ENCODE peak calls at places on chromosome 9, in four cellular contexts. R is ovary, K is GM10248, I is right atrium auricular region. N is an unnamed sample.

GRCh38 chr9:70013598-70014196 is 30.0 kb upstream of the MAMDC2 start:
- DNase-seq in R (no peak), K (no peak), I (no peak), N (peak)

GRCh38 chr9:133423216-133423615 is 1.0 kb downstream of the ADAMTS13 start:
- DNase-seq in R (no peak), K (no peak), I (no peak), N (peak)

GRCh38 chr9:109179801-109180523 is 12.9 kb upstream of the FRRS1L start:
- DNase-seq in R (no peak), K (no peak), I (no peak), N (no peak)

GRCh38 chr9:109014267-109015025 is 1.1 kb upstream of the CTNNAL1 start:
- DNase-seq in R (peak), K (no peak), I (no peak), N (no peak)

GRCh38 chr9:100448266-100448665 is 21.3 kb downstream of the MSANTD3 start:
- DNase-seq in R (no peak), K (no peak), I (no peak), N (no peak)

GRCh38 chr9:99003308-99003707 is 59.6 kb downstream of the COL15A1 start:
- DNase-seq in R (no peak), K (no peak), I (peak), N (no peak)

GRCh38 chr9:85914108-85914507 is 26.8 kb upstream of the NAA35 start:
- DNase-seq in R (no peak), K (no peak), I (no peak), N (no peak)

GRCh38 chr9:97293827-97294226 is 13.6 kb upstream of the CCDC180 start:
- DNase-seq in R (no peak), K (no peak), I (no peak), N (no peak)

GRCh38 chr9:93288891-93289883 is 105.2 kb downstream of the WNK2 start:
- DNase-seq in R (no peak), K (peak), I (no peak), N (no peak)

GRCh38 chr9:113427629-113428028 is 17.1 kb downstream of the C9orf43 start:
- DNase-seq in R (no peak), K (no peak), I (no peak), N (no peak)

GRCh38 chr9:80995759-80996158 is 693.6 kb downstream of the TLE1 start:
- DNase-seq in R (no peak), K (no peak), I (no peak), N (no peak)

GRCh38 chr9:34559616-34560546 is 29.6 kb downstream of the CNTFR start:
- DNase-seq in R (peak), K (no peak), I (peak), N (no peak)

GRCh38 chr9:110099236-110099741 is 108.7 kb downstream of the C9orf152 start:
- DNase-seq in R (no peak), K (no peak), I (peak), N (no peak)

GRCh38 chr9:73871636-73872035 is 625.5 kb upstream of the RORB start:
- DNase-seq in R (no peak), K (no peak), I (no peak), N (no peak)

GRCh38 chr9:128689820-128690683 is 1.0 kb downstream of the SET start:
- DNase-seq in R (peak), K (peak), I (no peak), N (no peak)

GRCh38 chr9:113985968-113986585 is 92.0 kb downstream of the AMBP start:
- DNase-seq in R (no peak), K (no peak), I (no peak), N (no peak)

GRCh38 chr9:134420974-134421432 is 94.7 kb downstream of the RXRA start:
- DNase-seq in R (no peak), K (no peak), I (no peak), N (no peak)

GRCh38 chr9:89659473-89660256 is 54.9 kb downstream of the GADD45G start:
- DNase-seq in R (no peak), K (no peak), I (no peak), N (no peak)

GRCh38 chr9:136279471-136279870 is 24.4 kb downstream of the CCDC187 start:
- DNase-seq in R (no peak), K (no peak), I (no peak), N (no peak)

GRCh38 chr9:63816742-63817621 is 1468.0 kb downstream of the FOXD4L5 start:
- DNase-seq in R (peak), K (peak), I (peak), N (peak)

GRCh38 chr9:87683751-87684626 is 41.9 kb upstream of the CTSL start:
- DNase-seq in R (no peak), K (no peak), I (peak), N (no peak)
- TF ChIP-seq CTCF in R (no peak), K (no peak), I (no peak), N (no peak)

DNA sequence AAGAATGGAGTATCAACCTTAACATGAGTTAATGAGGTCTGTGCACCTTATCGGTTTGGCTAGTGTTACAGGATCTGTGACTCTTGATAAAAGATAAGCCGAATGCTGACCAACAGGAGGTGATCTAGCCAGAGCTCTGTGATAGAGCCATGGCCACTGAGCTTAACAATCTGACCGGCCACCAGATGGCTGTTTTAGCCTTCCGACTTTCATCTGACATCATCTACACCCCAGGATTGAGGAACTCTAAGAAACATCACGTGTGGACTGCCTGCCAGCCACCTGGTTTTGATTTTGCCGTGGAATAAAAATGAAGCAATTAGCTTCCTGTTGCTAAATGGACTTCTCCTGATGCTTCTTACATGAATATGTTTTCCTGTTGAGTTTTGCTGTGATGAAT is 281.3 kb downstream of the CEMIP2 start:
- DNase-seq in R (no peak), K (no peak), I (no peak), N (peak)
- TF ChIP-seq CTCF in R (no peak), K (no peak), I (no peak), N (peak)

GRCh38 chr9:121861501-121862180 is 210.2 kb downstream of the DAB2IP start:
- DNase-seq in R (no peak), K (peak), I (peak), N (no peak)
- TF ChIP-seq CTCF in R (peak), K (peak), I (peak), N (peak)

DNA sequence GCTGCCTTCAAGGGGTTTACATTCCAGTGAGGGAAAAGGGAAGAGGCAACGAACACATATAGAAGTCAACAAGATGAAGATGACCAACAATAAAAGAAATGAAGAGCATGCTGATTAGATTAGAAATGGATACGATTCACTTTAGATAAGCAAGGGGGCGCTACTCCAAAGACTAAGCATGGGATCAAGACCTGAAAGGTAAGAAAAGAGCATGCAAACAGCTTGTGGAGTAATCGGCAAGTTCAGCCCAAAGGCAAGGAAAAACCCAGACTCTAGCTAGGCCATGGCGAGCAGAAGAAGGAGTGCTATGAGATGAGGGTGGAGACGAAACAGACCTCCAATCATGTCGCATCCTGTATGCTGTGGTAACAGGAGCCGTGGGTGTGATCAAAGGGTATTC is 124.4 kb downstream of the FANCC start:
- DNase-seq in R (no peak), K (no peak), I (no peak), N (no peak)
- TF ChIP-seq CTCF in R (no peak), K (no peak), I (no peak), N (no peak)

GRCh38 chr9:137535120-137535428 is 15.1 kb downstream of the PNPLA7 start:
- DNase-seq in R (no peak), K (no peak), I (no peak), N (no peak)
- TF ChIP-seq CTCF in R (no peak), K (no peak), I (no peak), N (no peak)

GRCh38 chr9:132182609-132183073 is 20.8 kb downstream of the NTNG2 start:
- DNase-seq in R (no peak), K (no peak), I (no peak), N (no peak)

GRCh38 chr9:132183134-132183533 is 21.3 kb downstream of the NTNG2 start:
- DNase-seq in R (no peak), K (no peak), I (no peak), N (no peak)

GRCh38 chr9:132183715-132184114 is 21.9 kb downstream of the NTNG2 start:
- DNase-seq in R (no peak), K (no peak), I (no peak), N (no peak)

GRCh38 chr9:132187006-132187760 is 25.3 kb downstream of the NTNG2 start:
- DNase-seq in R (no peak), K (no peak), I (no peak), N (no peak)

DNA sequence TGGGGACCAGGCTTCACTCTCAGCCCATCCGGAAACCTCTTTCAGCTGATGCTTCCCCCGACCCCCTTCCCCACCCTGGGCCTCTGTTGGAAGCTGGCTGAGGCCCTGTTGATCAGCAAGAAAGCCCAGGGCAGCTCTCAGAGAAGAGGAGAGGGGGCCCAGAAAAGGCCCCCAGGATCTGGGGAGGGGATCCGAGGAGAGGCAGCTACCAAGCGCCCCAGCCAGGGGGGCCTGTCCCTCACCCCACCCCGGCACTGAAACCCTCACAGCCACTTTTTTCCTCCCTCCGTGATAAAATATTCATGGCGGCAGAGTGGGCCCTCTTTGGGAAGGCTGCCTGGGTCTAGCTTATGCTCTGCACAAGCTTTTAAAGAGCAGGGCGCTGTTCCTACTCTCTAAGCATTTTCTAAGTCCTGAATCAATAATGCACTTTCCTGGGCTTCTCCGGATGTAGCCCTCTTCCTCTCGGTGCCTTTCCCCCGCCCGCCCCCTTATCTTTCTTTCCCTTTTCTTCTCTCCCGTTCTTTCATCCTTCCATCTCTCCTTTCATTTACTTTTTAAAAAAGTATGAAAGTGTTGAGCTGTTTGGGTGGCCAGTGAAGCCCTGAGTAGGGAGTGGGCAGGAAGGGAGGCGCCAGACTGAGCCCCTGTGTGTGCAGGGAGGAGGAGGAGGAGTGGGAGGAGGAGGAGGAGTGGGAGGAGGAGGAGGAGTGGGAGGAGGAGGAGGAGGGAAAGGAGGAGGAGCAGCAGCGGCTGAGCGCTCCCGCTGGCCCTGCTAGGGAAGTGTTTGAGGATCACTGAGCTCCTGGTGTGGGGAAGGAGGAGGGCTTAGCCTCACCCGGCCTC is 23.5 kb downstream of the NTNG2 start:
- DNase-seq in R (no peak), K (no peak), I (no peak), N (no peak)
- TF ChIP-seq CTCF in R (no peak), K (no peak), I (no peak), N (no peak)

GRCh38 chr9:6845881-6846280 is 88.1 kb downstream of the KDM4C start:
- DNase-seq in R (no peak), K (no peak), I (no peak), N (no peak)
- TF ChIP-seq CTCF in R (no peak), K (no peak), I (peak), N (peak)

GRCh38 chr9:96020822-96021615 is 145.5 kb downstream of the ERCC6L2 start:
- DNase-seq in R (peak), K (peak), I (no peak), N (no peak)

GRCh38 chr9:96022445-96023031 is 147.0 kb downstream of the ERCC6L2 start:
- DNase-seq in R (peak), K (peak), I (no peak), N (no peak)

GRCh38 chr9:96020300-96020821 is 144.9 kb downstream of the ERCC6L2 start:
- DNase-seq in R (no peak), K (no peak), I (no peak), N (no peak)

GRCh38 chr9:96025995-96026572 is 150.6 kb downstream of the ERCC6L2 start:
- DNase-seq in R (no peak), K (peak), I (no peak), N (no peak)

GRCh38 chr9:96021616-96022444 is 146.3 kb downstream of the ERCC6L2 start:
- DNase-seq in R (peak), K (peak), I (no peak), N (no peak)
- TF ChIP-seq CTCF in R (no peak), K (no peak), I (no peak), N (no peak)